ENCODE peak calls at places on chromosome 16, in nine cellular contexts. One of them, this sample, is unnamed.

GRCh38 chr16:73713817-73714495 is 582.7 kb upstream of the PSMD7 start:
- DNase-seq in DMS79: no peak
- DNase-seq in ACHN: peak
- DNase-seq in HFFc6: peak
- DNase-seq in stimulated activated CD4-positive, alpha-beta T cell treated with anti-CD3 and anti-CD28 coated beads, Interleukin-1b, Interleukin-23, amount 100 ng/mL, for 4 hours: no peak
- DNase-seq in NCI-H1048: no peak
- DNase-seq in GM19239: no peak
- DNase-seq in head of caudate nucleus: peak
- DNase-seq in naive thymus-derived CD8-positive, alpha-beta T cell: no peak
- DNase-seq in this sample: peak

GRCh38 chr16:4042581-4042980 is 73.7 kb downstream of the ADCY9 start:
- DNase-seq in stimulated activated CD4-positive, alpha-beta T cell treated with anti-CD3 and anti-CD28 coated beads, Interleukin-1b, Interleukin-23, amount 100 ng/mL, for 4 hours: no peak
- DNase-seq in naive thymus-derived CD8-positive, alpha-beta T cell: no peak
- DNase-seq in HFFc6: no peak
- DNase-seq in DMS79: no peak
- DNase-seq in head of caudate nucleus: no peak
- DNase-seq in GM19239: no peak
- DNase-seq in NCI-H1048: no peak
- DNase-seq in ACHN: no peak
- DNase-seq in this sample: no peak

GRCh38 chr16:1923299-1924034 is 5.3 kb upstream of the HS3ST6 start:
- DNase-seq in GM19239: no peak
- DNase-seq in NCI-H1048: no peak
- DNase-seq in head of caudate nucleus: no peak
- DNase-seq in ACHN: no peak
- DNase-seq in stimulated activated CD4-positive, alpha-beta T cell treated with anti-CD3 and anti-CD28 coated beads, Interleukin-1b, Interleukin-23, amount 100 ng/mL, for 4 hours: no peak
- DNase-seq in HFFc6: no peak
- DNase-seq in naive thymus-derived CD8-positive, alpha-beta T cell: no peak
- DNase-seq in DMS79: no peak
- DNase-seq in this sample: peak

GRCh38 chr16:13014516-13014915 is 113.1 kb downstream of the SHISA9 start:
- DNase-seq in ACHN: peak
- DNase-seq in HFFc6: no peak
- DNase-seq in GM19239: no peak
- DNase-seq in head of caudate nucleus: peak
- DNase-seq in naive thymus-derived CD8-positive, alpha-beta T cell: no peak
- DNase-seq in stimulated activated CD4-positive, alpha-beta T cell treated with anti-CD3 and anti-CD28 coated beads, Interleukin-1b, Interleukin-23, amount 100 ng/mL, for 4 hours: no peak
- DNase-seq in NCI-H1048: no peak
- DNase-seq in DMS79: no peak
- DNase-seq in this sample: no peak

GRCh38 chr16:85309656-85310587 is 197.7 kb upstream of the CIBAR2 start:
- DNase-seq in NCI-H1048: no peak
- DNase-seq in head of caudate nucleus: peak
- DNase-seq in naive thymus-derived CD8-positive, alpha-beta T cell: no peak
- DNase-seq in GM19239: no peak
- DNase-seq in ACHN: no peak
- DNase-seq in DMS79: no peak
- DNase-seq in stimulated activated CD4-positive, alpha-beta T cell treated with anti-CD3 and anti-CD28 coated beads, Interleukin-1b, Interleukin-23, amount 100 ng/mL, for 4 hours: no peak
- DNase-seq in HFFc6: no peak
- DNase-seq in this sample: no peak

GRCh38 chr16:49755291-49755611 is 100.7 kb downstream of the ZNF423 start:
- DNase-seq in DMS79: no peak
- DNase-seq in GM19239: no peak
- DNase-seq in stimulated activated CD4-positive, alpha-beta T cell treated with anti-CD3 and anti-CD28 coated beads, Interleukin-1b, Interleukin-23, amount 100 ng/mL, for 4 hours: no peak
- DNase-seq in HFFc6: no peak
- DNase-seq in ACHN: peak
- DNase-seq in head of caudate nucleus: no peak
- DNase-seq in NCI-H1048: no peak
- DNase-seq in naive thymus-derived CD8-positive, alpha-beta T cell: no peak
- DNase-seq in this sample: peak

GRCh38 chr16:12366313-12366712 is 389.8 kb downstream of the SNX29 start:
- DNase-seq in NCI-H1048: no peak
- DNase-seq in head of caudate nucleus: no peak
- DNase-seq in HFFc6: no peak
- DNase-seq in stimulated activated CD4-positive, alpha-beta T cell treated with anti-CD3 and anti-CD28 coated beads, Interleukin-1b, Interleukin-23, amount 100 ng/mL, for 4 hours: no peak
- DNase-seq in naive thymus-derived CD8-positive, alpha-beta T cell: no peak
- DNase-seq in DMS79: no peak
- DNase-seq in GM19239: no peak
- DNase-seq in ACHN: no peak
- DNase-seq in this sample: no peak

GRCh38 chr16:75555213-75555706 is 792 bp downstream of the TMEM231 start:
- DNase-seq in ACHN: peak
- DNase-seq in head of caudate nucleus: peak
- DNase-seq in naive thymus-derived CD8-positive, alpha-beta T cell: no peak
- DNase-seq in stimulated activated CD4-positive, alpha-beta T cell treated with anti-CD3 and anti-CD28 coated beads, Interleukin-1b, Interleukin-23, amount 100 ng/mL, for 4 hours: no peak
- DNase-seq in NCI-H1048: peak
- DNase-seq in DMS79: peak
- DNase-seq in GM19239: no peak
- DNase-seq in HFFc6: peak
- DNase-seq in this sample: peak